ENCODE peak calls at places on chromosomes 5 and 9, in six cellular contexts. A is lung, P is BJ, Q is K562, M is foreskin fibroblast, G is transverse colon. I is an unnamed sample.

GRCh38 chr9:4781408-4781807 is 11.3 kb upstream of the RCL1 start:
- DNase-seq in G (no peak), M (peak; percentile 18), A (no peak), Q (no peak), P (no peak), I (no peak)

GRCh38 chr5:40165106-40165788 is 514.5 kb upstream of the PTGER4 start:
- DNase-seq in P (no peak), Q (no peak), G (no peak), A (no peak), M (no peak), I (no peak)

GRCh38 chr9:16501726-16502125 is 368.7 kb downstream of the BNC2 start:
- DNase-seq in Q (no peak), G (no peak), M (no peak), P (no peak), A (no peak), I (no peak)

GRCh38 chr9:134165357-134166315 is 1.3 kb upstream of the RNU6ATAC start:
- DNase-seq in P (no peak), Q (peak; percentile 41), G (peak; percentile 28), M (no peak), A (peak; percentile 41), I (no peak)

GRCh38 chr5:66010476-66010875 is 84.1 kb downstream of the ERBIN start:
- DNase-seq in P (peak; percentile 17), M (peak; percentile 1), G (no peak), A (no peak), Q (no peak), I (no peak)

GRCh38 chr5:91283899-91284298 is 99.2 kb downstream of the ARRDC3 start:
- DNase-seq in A (no peak), M (peak; percentile 64), P (peak; percentile 83), Q (no peak), G (no peak), I (no peak)

GRCh38 chr5:132010645-132011560 is 555 bp downstream of the ACSL6 start:
- DNase-seq in A (no peak), Q (no peak), G (peak; percentile 2), M (no peak), P (no peak), I (peak; percentile 74)

GRCh38 chr9:4118666-4119065 is 181.2 kb downstream of the GLIS3 start:
- DNase-seq in P (no peak), A (no peak), G (no peak), M (no peak), Q (no peak), I (no peak)

GRCh38 chr5:40046792-40047191 is 622.0 kb upstream of the DAB2 start:
- DNase-seq in P (no peak), A (no peak), G (no peak), Q (no peak), M (peak; percentile 66), I (no peak)

GRCh38 chr5:128973244-128973643 is 8.0 kb downstream of the SLC27A6 start:
- DNase-seq in A (no peak), P (no peak), M (no peak), G (no peak), Q (no peak), I (no peak)

GRCh38 chr9:34992376-34992951 is 2.9 kb downstream of the DNAJB5 start:
- DNase-seq in G (peak; percentile 26), M (peak; percentile 85), P (peak; percentile 45), A (no peak), Q (peak; percentile 73), I (peak; percentile 45)

GRCh38 chr5:136375920-136376319 is 10.6 kb upstream of the TRPC7 start:
- DNase-seq in Q (no peak), M (no peak), A (no peak), P (no peak), G (no peak), I (no peak)

GRCh38 chr9:124286292-124286931 is 28.7 kb downstream of the NEK6 start:
- DNase-seq in P (peak; percentile 67), M (peak; percentile 90), G (peak; percentile 81), Q (no peak), A (no peak), I (no peak)

GRCh38 chr5:61281686-61282085 is 50.4 kb upstream of the ZSWIM6 start:
- DNase-seq in Q (no peak), G (no peak), P (no peak), A (no peak), M (no peak), I (no peak)
- H3K4me3 ChIP-seq in Q (no peak overlapping the region), G (no peak overlapping the region), P (no peak overlapping the region), A (no peak overlapping the region), M (no peak overlapping the region), I (no peak overlapping the region)

GRCh38 chr5:149140197-149141002 is 893 bp upstream of the ABLIM3 start:
- DNase-seq in G (no peak), Q (no peak), M (peak; percentile 70), A (no peak), P (no peak), I (no peak)

GRCh38 chr5:149143470-149143869 is 2.2 kb downstream of the ABLIM3 start:
- DNase-seq in G (no peak), A (no peak), P (peak; percentile 50), Q (no peak), M (no peak), I (no peak)

GRCh38 chr5:149141957-149142851 is 911 bp downstream of the ABLIM3 start:
- DNase-seq in A (no peak), G (no peak), Q (no peak), P (no peak), M (no peak), I (peak; percentile 64)

GRCh38 chr5:149138182-149138923 is 2.9 kb upstream of the ABLIM3 start:
- DNase-seq in P (no peak), Q (no peak), A (no peak), M (no peak), G (no peak), I (no peak)

GRCh38 chr5:149141224-149141956 is at the start of gene ABLIM3:
- DNase-seq in G (peak; percentile 60), Q (peak; percentile 72), P (no peak), A (peak; percentile 71), M (peak; percentile 72), I (peak; percentile 93)
- H3K4me3 ChIP-seq in G (peak within 1 kb of the TSS; percentile 34), Q (peak within 1 kb of the TSS; percentile 45), P (peak within 1 kb of the TSS; percentile 73), A (peak within 1 kb of the TSS; percentile 55), M (peak within 1 kb of the TSS; percentile 59), I (peak within 1 kb of the TSS; percentile 47)

GRCh38 chr5:42806701-42807262 is 4.9 kb downstream of the SELENOP start:
- DNase-seq in Q (no peak), M (no peak), P (no peak), A (no peak), G (no peak), I (no peak)

GRCh38 chr5:42808888-42809611 is 2.6 kb downstream of the SELENOP start:
- DNase-seq in A (no peak), Q (no peak), P (no peak), M (no peak), G (no peak), I (no peak)

GRCh38 chr5:42804717-42805339 is 6.9 kb downstream of the SELENOP start:
- DNase-seq in M (no peak), Q (no peak), P (no peak), A (no peak), G (no peak), I (no peak)

GRCh38 chr5:42806004-42806700 is 5.5 kb downstream of the SELENOP start:
- DNase-seq in P (no peak), Q (no peak), G (no peak), A (no peak), M (no peak), I (no peak)

GRCh38 chr5:42807722-42808447 is 3.8 kb downstream of the SELENOP start:
- DNase-seq in G (no peak), M (no peak), A (no peak), P (no peak), Q (peak; percentile 32), I (peak; percentile 33)
- H3K4me3 ChIP-seq in G (no peak overlapping the region), M (no peak overlapping the region), A (no peak overlapping the region), P (no peak overlapping the region), Q (no peak overlapping the region), I (no peak overlapping the region)

DNA sequence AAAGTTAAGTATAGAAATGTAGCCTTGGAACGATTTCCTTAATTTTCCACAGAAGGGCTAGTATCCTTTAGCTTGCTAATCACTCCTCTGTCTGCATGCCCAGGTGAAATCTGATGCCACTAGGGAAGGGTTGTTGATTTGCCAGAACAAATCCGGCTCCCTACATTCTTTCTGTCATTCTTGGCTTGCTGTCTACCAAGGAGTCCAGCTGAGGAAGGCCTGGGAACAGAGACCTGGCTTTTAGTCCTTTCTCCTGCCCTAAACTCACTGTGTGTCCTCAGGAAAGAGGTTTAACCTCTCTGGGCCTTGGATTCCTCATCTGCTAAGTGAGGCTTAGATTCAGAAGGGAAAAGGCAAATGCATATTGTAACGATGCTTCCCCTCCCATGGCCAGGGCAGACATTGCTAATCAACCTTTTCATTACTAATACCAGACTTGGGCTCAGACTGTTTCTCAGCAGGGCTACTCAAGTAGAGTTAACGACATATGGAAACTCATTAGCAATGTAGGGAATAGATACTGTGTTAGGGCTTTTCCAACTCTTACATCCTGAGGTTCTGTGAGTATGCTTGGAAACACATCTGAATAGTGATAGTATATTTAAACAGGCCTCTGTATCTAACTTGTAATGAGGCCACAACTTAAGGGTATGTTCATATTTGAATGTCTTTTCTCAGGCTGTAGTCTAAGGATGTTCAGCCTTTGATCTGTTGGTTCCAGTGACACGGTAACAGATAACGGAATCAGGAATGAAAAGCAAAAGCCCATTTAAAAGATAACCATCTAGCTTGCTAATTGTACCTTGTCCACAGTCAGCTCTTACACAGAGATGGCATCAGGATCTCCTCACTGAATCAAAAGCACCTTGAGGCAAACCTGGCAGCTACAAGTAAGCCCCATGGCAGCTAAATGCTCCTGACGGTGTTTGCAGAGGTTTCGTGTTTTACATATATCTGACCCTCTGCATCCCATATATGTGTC is 4.1 kb downstream of the GALNT10 start:
- DNase-seq in P (no peak), Q (no peak), A (no peak), M (no peak), G (no peak), I (peak; percentile 67)
- H3K4me3 ChIP-seq in P (no peak overlapping the region), Q (no peak overlapping the region), A (no peak overlapping the region), M (no peak overlapping the region), G (no peak overlapping the region), I (no peak overlapping the region)

I was measured in H7.